ENCODE peak calls at places on chromosomes 12 and 14, in six cellular contexts. Z is WERI-Rb-1; E is thoracic aorta; I is effector CD8-positive, alpha-beta T cell; S is stimulated activated CD4-positive, alpha-beta T cell treated with anti-CD3 and anti-CD28 coated beads, TNF-alpha, amount 100 ng/mL, for 4 hours; O is GM04504. J is an unnamed sample.

GRCh38 chr12:71504471-71504852 is 64.9 kb downstream of the LGR5 start:
- DNase-seq in I (no peak), O (no peak), S (no peak), Z (no peak), E (no peak), J (no peak)

GRCh38 chr14:65356327-65356836 is 56.1 kb upstream of the FUT8 start:
- DNase-seq in Z (no peak), S (no peak), E (no peak), I (no peak), O (peak), J (peak)

GRCh38 chr14:90533591-90534021 is 136.8 kb downstream of the CALM1 start:
- DNase-seq in Z (no peak), E (no peak), S (no peak), I (no peak), O (no peak), J (no peak)

GRCh38 chr12:57235012-57235727 is 5.7 kb downstream of the SHMT2 start:
- DNase-seq in O (no peak), E (no peak), Z (no peak), S (no peak), I (no peak), J (no peak)

GRCh38 chr14:54782803-54783659 is 119.6 kb downstream of the GCH1 start:
- DNase-seq in Z (peak), S (no peak), O (no peak), I (no peak), E (no peak), J (no peak)

GRCh38 chr14:105529506-105530445 is 3.4 kb downstream of the TMEM121 start:
- DNase-seq in S (peak), I (no peak), O (no peak), E (no peak), Z (no peak), J (no peak)

GRCh38 chr12:108881953-108882352 is 2.1 kb downstream of the DAO start:
- DNase-seq in I (no peak), E (no peak), O (no peak), S (no peak), Z (peak), J (no peak)

GRCh38 chr14:105258846-105259245 is 10.5 kb downstream of the BTBD6 start:
- DNase-seq in O (no peak), Z (no peak), I (no peak), E (no peak), S (no peak), J (no peak)

GRCh38 chr14:97387252-97387882 is 590.2 kb downstream of the VRK1 start:
- DNase-seq in I (no peak), O (no peak), E (no peak), S (no peak), Z (no peak), J (no peak)

GRCh38 chr12:10395390-10395998 is 5.7 kb upstream of the KLRK1 start:
- DNase-seq in Z (no peak), E (no peak), I (no peak), S (no peak), O (peak), J (no peak)

GRCh38 chr12:76080729-76081415 is 3.6 kb downstream of the NAP1L1 start:
- DNase-seq in E (no peak), I (no peak), S (no peak), O (no peak), Z (peak), J (no peak)

GRCh38 chr12:91413591-91413990 is 231.0 kb upstream of the DCN start:
- DNase-seq in E (no peak), O (peak), Z (no peak), I (no peak), S (no peak), J (no peak)

GRCh38 chr12:78331764-78332163 is 501.1 kb downstream of the NAV3 start:
- DNase-seq in S (no peak), Z (no peak), E (no peak), O (no peak), I (no peak), J (no peak)

GRCh38 chr14:46054526-46054925 is 597.1 kb downstream of the RPL10L start:
- DNase-seq in E (no peak), Z (no peak), S (no peak), I (no peak), O (peak), J (no peak)

GRCh38 chr12:15638231-15638630 is 151.0 kb downstream of the EPS8 start:
- DNase-seq in O (no peak), I (no peak), Z (no peak), S (no peak), E (no peak), J (no peak)

GRCh38 chr14:81162941-81163340 is 57.8 kb downstream of the GTF2A1 start:
- DNase-seq in Z (no peak), O (no peak), E (no peak), I (no peak), S (no peak), J (no peak)

GRCh38 chr12:59937148-59937547 is 341.3 kb downstream of the SLC16A7 start:
- DNase-seq in S (no peak), E (no peak), O (no peak), Z (no peak), I (no peak), J (no peak)

GRCh38 chr14:73462078-73462715 is 3.9 kb upstream of the NUMB start:
- DNase-seq in E (no peak), S (no peak), I (no peak), O (no peak), Z (peak), J (peak)

GRCh38 chr14:102162488-102162887 is 22.8 kb downstream of the WDR20 start:
- DNase-seq in Z (no peak), O (no peak), I (no peak), S (no peak), E (no peak), J (no peak)

GRCh38 chr12:75553398-75553797 is 42.0 kb upstream of the KRR1 start:
- DNase-seq in Z (peak), I (no peak), E (no peak), S (no peak), O (no peak), J (no peak)

GRCh38 chr12:62409068-62409467 is 57.6 kb upstream of the MON2 start:
- DNase-seq in O (no peak), I (no peak), S (no peak), Z (no peak), E (no peak), J (no peak)

GRCh38 chr12:13962699-13963098 is 18.7 kb downstream of the GRIN2B start:
- DNase-seq in Z (peak), O (no peak), E (no peak), I (no peak), S (no peak), J (no peak)

GRCh38 chr14:96086032-96086431 is 46.9 kb downstream of the C14orf132 start:
- DNase-seq in I (no peak), Z (no peak), O (no peak), S (no peak), E (no peak), J (no peak)

GRCh38 chr14:30389134-30389900 is 169.6 kb upstream of the G2E3 start:
- DNase-seq in O (peak), E (peak), Z (no peak), I (no peak), S (no peak), J (no peak)

GRCh38 chr14:30645600-30645999 is 23.5 kb downstream of the SCFD1 start:
- DNase-seq in Z (no peak), E (no peak), O (no peak), I (no peak), S (no peak), J (no peak)

GRCh38 chr14:55198749-55199148 is 7.4 kb upstream of the DLGAP5 start:
- DNase-seq in Z (no peak), S (no peak), O (no peak), I (no peak), E (no peak), J (no peak)

GRCh38 chr12:118714051-118714460 is 267.3 kb upstream of the SRRM4 start:
- DNase-seq in E (no peak), Z (peak), S (no peak), O (no peak), I (no peak), J (peak)

GRCh38 chr12:59070534-59070933 is 150.2 kb upstream of the LRIG3 start:
- DNase-seq in S (no peak), O (no peak), E (no peak), Z (no peak), I (no peak), J (no peak)

GRCh38 chr14:89303452-89304435 is 113.3 kb downstream of the FOXN3 start:
- DNase-seq in I (no peak), S (no peak), E (peak), Z (no peak), O (peak), J (peak)

GRCh38 chr14:23512156-23512555 is 39.4 kb downstream of the ZFHX2 start:
- DNase-seq in E (no peak), Z (no peak), S (no peak), I (no peak), O (no peak), J (no peak)

GRCh38 chr14:21248338-21248737 is 20.9 kb downstream of the HNRNPC start:
- DNase-seq in S (no peak), Z (no peak), I (no peak), E (no peak), O (no peak), J (no peak)

GRCh38 chr12:9732966-9733461 is at the start of gene CLECL1:
- DNase-seq in Z (no peak), I (no peak), S (no peak), E (no peak), O (no peak), J (no peak)

GRCh38 chr12:56894698-56895368 is 39.4 kb downstream of the SDR9C7 start:
- DNase-seq in I (no peak), O (no peak), Z (no peak), E (no peak), S (no peak), J (no peak)

GRCh38 chr14:68039593-68039992 is 220.0 kb downstream of the RAD51B start:
- DNase-seq in I (no peak), S (no peak), Z (no peak), E (no peak), O (no peak), J (no peak)

J was measured in head of caudate nucleus.